ENCODE peak calls at places on chromosomes 5 and 9, in ten cellular contexts. X, F, V, M, R, C, A, H, Z and N are unnamed samples.

GRCh38 chr9:19381656-19382055 is 1.6 kb upstream of the RPS6 start:
- DNase-seq in X (no peak), F (no peak), V (no peak), M (no peak), R (no peak), C (no peak), A (no peak), H (no peak), Z (no peak), N (no peak)

GRCh38 chr5:59081693-59082092 is 498.8 kb downstream of the RAB3C start:
- DNase-seq in X (no peak), F (no peak), V (no peak), M (no peak), R (no peak), C (no peak), A (no peak), H (no peak), Z (no peak), N (peak; percentile 9)

GRCh38 chr9:97993000-97993399 is 9.9 kb downstream of the ANP32B start:
- DNase-seq in X (no peak), F (no peak), V (no peak), M (no peak), R (no peak), C (no peak), A (no peak), H (no peak), Z (no peak), N (peak; percentile 62)

GRCh38 chr9:16884373-16884772 is 13.9 kb upstream of the BNC2 start:
- DNase-seq in X (no peak), F (no peak), V (no peak), M (no peak), R (no peak), C (no peak), A (no peak), H (no peak), Z (no peak), N (no peak)

GRCh38 chr5:65142511-65143011 is 339.2 kb downstream of the ADAMTS6 start:
- DNase-seq in X (peak; percentile 80), F (peak; percentile 82), V (peak; percentile 68), M (no peak), R (peak; percentile 74), C (no peak), A (peak; percentile 81), H (no peak), Z (peak; percentile 70), N (no peak)

GRCh38 chr5:180640765-180641565 is 8.4 kb downstream of the FLT4 start:
- DNase-seq in X (no peak), F (no peak), V (no peak), M (no peak), R (no peak), C (no peak), A (no peak), H (no peak), Z (no peak), N (no peak)

GRCh38 chr9:8338249-8338721 is 538.7 kb upstream of the DMAC1 start:
- DNase-seq in X (no peak), F (no peak), V (peak; percentile 82), M (no peak), R (peak; percentile 7), C (no peak), A (peak; percentile 49), H (no peak), Z (no peak), N (no peak)

GRCh38 chr9:69060766-69061165 is 25.2 kb downstream of the FXN start:
- DNase-seq in X (no peak), F (no peak), V (no peak), M (no peak), R (no peak), C (no peak), A (no peak), H (no peak), Z (no peak), N (no peak)

GRCh38 chr5:138488481-138488945 is 23.2 kb downstream of the EGR1 start:
- DNase-seq in X (no peak), F (no peak), V (peak; percentile 0), M (no peak), R (peak; percentile 68), C (no peak), A (peak; percentile 82), H (peak; percentile 86), Z (peak; percentile 91), N (no peak)

GRCh38 chr5:135832263-135832555 is 2.3 kb upstream of the SLC25A48 start:
- DNase-seq in X (no peak), F (no peak), V (no peak), M (no peak), R (no peak), C (no peak), A (no peak), H (no peak), Z (no peak), N (no peak)

GRCh38 chr5:95858661-95859326 is 36.3 kb upstream of the GLRX start:
- DNase-seq in X (peak; percentile 97), F (peak; percentile 92), V (peak; percentile 99), M (peak; percentile 83), R (peak; percentile 100), C (peak; percentile 95), A (peak; percentile 99), H (peak; percentile 97), Z (peak; percentile 99), N (peak; percentile 91)

GRCh38 chr9:18274693-18275092 is 199.3 kb upstream of the ADAMTSL1 start:
- DNase-seq in X (no peak), F (no peak), V (peak; percentile 89), M (no peak), R (no peak), C (no peak), A (peak; percentile 33), H (peak; percentile 56), Z (peak; percentile 23), N (no peak)

GRCh38 chr9:29969856-29970647 is 2396.8 kb upstream of the C9orf72 start:
- DNase-seq in X (no peak), F (no peak), V (no peak), M (no peak), R (no peak), C (no peak), A (no peak), H (no peak), Z (no peak), N (no peak)

GRCh38 chr5:104326966-104327365 is 764.4 kb upstream of the NUDT12 start:
- DNase-seq in X (no peak), F (no peak), V (no peak), M (no peak), R (no peak), C (no peak), A (no peak), H (no peak), Z (no peak), N (no peak)
- H3K4me2 ChIP-seq in X (no peak overlapping the region), F (no peak overlapping the region), V (no peak overlapping the region), M (no peak overlapping the region), R (no peak overlapping the region), C (no peak overlapping the region), A (no peak overlapping the region), H (no peak overlapping the region), Z (no peak overlapping the region), N (no peak overlapping the region)

DNA sequence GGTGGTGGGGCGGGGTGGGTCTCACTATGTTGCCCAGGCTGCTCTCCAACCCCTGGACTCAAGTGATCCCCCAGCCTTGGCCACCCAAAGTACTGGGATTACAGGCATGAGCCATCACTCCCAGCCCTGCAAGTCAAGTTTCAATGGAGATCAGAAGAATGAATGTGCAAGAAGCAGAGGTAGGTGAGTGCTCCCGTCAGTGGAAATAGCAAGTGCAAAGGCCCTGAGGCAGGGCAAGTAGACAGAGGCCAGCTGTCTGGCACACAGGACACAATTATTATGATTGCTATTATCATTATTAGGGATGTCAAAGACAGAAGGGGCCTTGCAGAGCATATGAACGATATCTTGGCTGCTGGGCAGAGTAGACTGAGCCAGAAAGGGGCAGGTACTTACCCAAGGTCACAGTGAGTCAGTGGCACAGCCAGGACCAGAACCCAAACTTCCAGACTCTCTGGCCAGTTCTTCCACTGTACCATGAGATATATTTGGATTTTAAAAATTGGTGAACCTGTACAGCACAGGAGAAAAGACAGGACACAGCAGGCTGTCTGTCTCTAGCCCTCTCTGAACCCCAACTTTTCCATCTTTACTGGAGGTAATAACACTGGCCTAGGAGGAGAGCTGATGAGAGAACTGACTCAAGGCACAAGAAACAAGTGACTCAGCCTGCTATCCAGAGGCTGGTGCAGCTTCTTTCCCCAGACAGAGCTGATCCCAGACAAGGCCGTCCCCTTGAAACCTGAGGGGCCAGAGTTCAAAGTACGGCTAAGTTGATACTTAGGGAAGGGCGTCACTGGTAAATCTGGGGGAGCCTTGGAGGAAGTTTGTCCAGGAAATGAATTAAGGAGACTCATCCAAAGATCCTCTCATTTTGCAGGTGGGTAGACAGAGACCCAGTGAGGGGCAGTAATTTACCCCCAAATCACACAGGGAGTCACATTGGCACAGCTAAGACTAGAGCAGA is 1.4 kb downstream of the HDHD3 start:
- DNase-seq in X (no peak), F (no peak), V (no peak), M (no peak), R (peak; percentile 8), C (peak; percentile 22), A (no peak), H (no peak), Z (peak; percentile 28), N (no peak)
- H3K4me3 ChIP-seq in X (no peak overlapping the region), F (no peak overlapping the region), V (no peak overlapping the region), M (peak overlapping the region; percentile 49), R (no peak overlapping the region), C (peak overlapping the region; percentile 58), A (peak overlapping the region; percentile 84), H (peak overlapping the region; percentile 47), Z (no peak overlapping the region), N (peak overlapping the region; percentile 99)

DNA sequence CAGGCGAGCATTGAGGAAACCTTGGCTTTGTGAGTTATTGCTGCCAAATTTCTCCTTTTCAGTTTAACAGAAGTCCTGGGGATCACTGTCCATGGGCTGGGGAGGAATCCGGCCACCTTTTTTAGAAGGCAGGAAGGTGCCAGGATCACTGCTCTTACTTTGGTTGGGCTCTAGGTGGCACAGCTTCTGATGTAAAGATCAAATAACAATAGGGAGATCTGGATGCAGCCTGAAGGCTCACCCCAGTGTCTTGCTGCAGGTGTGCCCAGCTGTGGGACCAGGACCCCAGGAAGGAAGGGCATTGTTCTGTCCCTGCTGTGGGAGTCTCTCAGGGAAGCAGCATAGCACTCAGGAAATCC is 69.5 kb downstream of the DAB2IP start:
- DNase-seq in X (no peak), F (no peak), V (peak; percentile 21), M (no peak), R (no peak), C (peak; percentile 52), A (no peak), H (peak; percentile 21), Z (peak; percentile 47), N (no peak)
- H3K27ac ChIP-seq in X (no peak overlapping the region), F (no peak overlapping the region), V (no peak overlapping the region), M (no peak overlapping the region), R (peak overlapping the region; percentile 92), C (no peak overlapping the region), A (no peak overlapping the region), H (peak overlapping the region; percentile 35), Z (no peak overlapping the region), N (no peak overlapping the region)

DNA sequence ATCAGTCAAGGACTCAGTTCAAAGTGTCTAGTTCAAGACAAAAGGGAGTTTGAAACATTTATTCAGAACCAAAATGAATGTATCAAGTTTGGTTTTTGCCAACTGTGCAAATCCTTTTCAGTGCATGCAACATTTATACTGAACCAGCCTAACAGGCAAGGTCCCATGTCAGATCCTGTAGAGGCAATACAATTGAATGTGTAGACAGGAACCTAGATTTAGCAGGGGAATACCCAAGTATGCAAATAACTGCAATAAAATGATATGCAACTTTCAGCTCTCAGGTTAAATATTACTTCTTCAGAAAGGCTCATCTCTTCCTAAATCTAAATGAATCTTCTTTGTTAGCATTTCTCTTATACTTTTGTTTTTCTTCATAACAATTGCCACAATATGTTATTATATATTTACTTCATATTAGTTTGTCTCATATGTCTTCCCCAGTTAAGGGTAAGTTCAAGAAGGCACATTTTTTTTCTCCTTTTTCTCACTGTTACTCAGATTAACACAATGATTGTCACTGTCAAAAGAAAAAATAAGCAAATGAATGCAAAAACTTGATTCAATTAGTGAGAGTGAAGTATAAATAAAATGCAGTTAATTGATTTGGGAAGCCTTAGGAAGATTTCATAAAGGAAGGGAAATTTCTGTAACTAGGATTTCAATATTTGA is 163.9 kb upstream of the RASA1 start:
- DNase-seq in X (no peak), F (no peak), V (no peak), M (peak; percentile 80), R (no peak), C (no peak), A (no peak), H (no peak), Z (no peak), N (no peak)
- H3K4me2 ChIP-seq in X (no peak overlapping the region), F (no peak overlapping the region), V (no peak overlapping the region), M (peak overlapping the region; percentile 35), R (no peak overlapping the region), C (no peak overlapping the region), A (no peak overlapping the region), H (no peak overlapping the region), Z (no peak overlapping the region), N (no peak overlapping the region)